ENCODE peak calls at places on chromosomes 13 and 19, in seven cellular contexts. T is psoas muscle, N is LNCaP clone FGC, P is endothelial cell, Q is brain microvascular endothelial cell, C is neural crest cell, S is HFF-Myc. M is an unnamed sample.

GRCh38 chr13:64248371-64249065 is 2832.9 kb upstream of the PCDH20 start:
- DNase-seq in T (no peak), N (no peak), P (no peak), Q (no peak), C (no peak), S (no peak), M (no peak)

GRCh38 chr13:108961542-108962125 is 332.2 kb downstream of the MYO16 start:
- DNase-seq in T (no peak), N (no peak), P (no peak), Q (no peak), C (no peak), S (peak; percentile 37), M (no peak)

GRCh38 chr13:97493471-97493870 is 59.5 kb downstream of the RAP2A start:
- DNase-seq in T (no peak), N (no peak), P (no peak), Q (no peak), C (no peak), S (no peak), M (no peak)

GRCh38 chr19:310141-310651 is 19.0 kb upstream of the PLPP2 start:
- DNase-seq in T (no peak), N (peak; percentile 61), P (no peak), Q (no peak), C (no peak), S (no peak), M (no peak)

GRCh38 chr19:33503791-33504444 is 17.7 kb downstream of the PEPD start:
- DNase-seq in T (no peak), N (no peak), P (no peak), Q (no peak), C (no peak), S (no peak), M (no peak)

GRCh38 chr13:111248822-111249221 is 71.6 kb upstream of the TEX29 start:
- DNase-seq in T (no peak), N (no peak), P (no peak), Q (no peak), C (no peak), S (no peak), M (no peak)

GRCh38 chr13:50082426-50083283 is 67.4 kb downstream of the KCNRG start:
- DNase-seq in T (peak; percentile 68), N (peak; percentile 68), P (peak; percentile 60), Q (peak; percentile 74), C (peak; percentile 43), S (peak; percentile 63), M (peak; percentile 77)

GRCh38 chr13:114102521-114103288 is 29.7 kb downstream of the RASA3 start:
- DNase-seq in T (peak; percentile 50), N (no peak), P (no peak), Q (no peak), C (no peak), S (no peak), M (no peak)

GRCh38 chr19:22052644-22053013 is 345 bp downstream of the ZNF257 start:
- DNase-seq in T (peak; percentile 46), N (no peak), P (no peak), Q (no peak), C (no peak), S (no peak), M (no peak)

GRCh38 chr13:80307401-80307987 is 33.4 kb downstream of the SPRY2 start:
- DNase-seq in T (no peak), N (no peak), P (no peak), Q (no peak), C (no peak), S (no peak), M (no peak)

GRCh38 chr19:34837262-34837661 is 64.2 kb upstream of the ZNF599 start:
- DNase-seq in T (no peak), N (peak; percentile 71), P (peak; percentile 24), Q (no peak), C (no peak), S (no peak), M (no peak)

GRCh38 chr19:55809381-55810058 is 22.3 kb downstream of the NLRP11 start:
- DNase-seq in T (no peak), N (peak; percentile 76), P (no peak), Q (peak; percentile 32), C (no peak), S (peak; percentile 10), M (no peak)

GRCh38 chr13:96575423-96576320 is 418.6 kb downstream of the OXGR1 start:
- DNase-seq in T (no peak), N (no peak), P (no peak), Q (no peak), C (no peak), S (no peak), M (no peak)

GRCh38 chr19:50230379-50231351 is 27.2 kb downstream of the MYH14 start:
- DNase-seq in T (no peak), N (no peak), P (no peak), Q (no peak), C (no peak), S (no peak), M (no peak)

GRCh38 chr19:45231891-45232290 is 13.3 kb downstream of the EXOC3L2 start:
- DNase-seq in T (no peak), N (no peak), P (no peak), Q (no peak), C (no peak), S (no peak), M (no peak)

GRCh38 chr13:72458701-72459100 is 268.7 kb downstream of the MZT1 start:
- DNase-seq in T (no peak), N (no peak), P (no peak), Q (peak; percentile 30), C (no peak), S (no peak), M (no peak)

GRCh38 chr19:34578173-34578572 is 96.6 kb downstream of the WTIP start:
- DNase-seq in T (no peak), N (no peak), P (no peak), Q (no peak), C (no peak), S (no peak), M (no peak)

GRCh38 chr19:511101-511841 is 4.0 kb downstream of the TPGS1 start:
- DNase-seq in T (peak; percentile 65), N (no peak), P (no peak), Q (no peak), C (no peak), S (no peak), M (no peak)

GRCh38 chr13:111346281-111346680 is 25.8 kb downstream of the TEX29 start:
- DNase-seq in T (no peak), N (no peak), P (no peak), Q (no peak), C (no peak), S (no peak), M (no peak)

GRCh38 chr13:66430266-66430665 is 799.9 kb downstream of the PCDH9 start:
- DNase-seq in T (no peak), N (no peak), P (no peak), Q (no peak), C (no peak), S (no peak), M (no peak)

GRCh38 chr19:34120846-34121639 is 51.3 kb upstream of the LSM14A start:
- DNase-seq in T (no peak), N (no peak), P (peak; percentile 55), Q (peak; percentile 61), C (peak; percentile 34), S (no peak), M (no peak)

DNA sequence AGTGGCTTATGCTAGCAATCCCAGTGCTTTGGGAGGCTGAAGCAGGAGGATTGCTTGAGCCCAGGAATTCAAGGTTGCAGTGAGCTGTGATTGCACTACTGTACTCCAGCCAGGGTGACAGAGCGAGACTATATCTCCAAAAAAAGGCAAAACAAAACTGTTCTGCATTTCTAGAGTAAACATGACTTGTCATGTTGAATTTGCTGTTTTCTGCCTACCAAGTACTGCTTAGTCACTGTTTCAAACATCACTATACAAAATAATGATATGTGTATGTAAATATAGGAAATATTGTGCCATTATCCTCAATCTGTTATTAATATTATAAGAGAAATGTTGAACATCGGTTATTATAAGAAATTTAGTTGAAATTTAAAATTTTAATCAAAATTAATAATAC is 9.2 kb downstream of the RFC3 start:
- DNase-seq in T (no peak), N (no peak), P (no peak), Q (no peak), C (no peak), S (no peak), M (no peak)
- TF ChIP-seq CTCF in T (no peak), N (no peak), P (no peak), Q (no peak), C (no peak), S (no peak), M (no peak)

GRCh38 chr13:74683411-74683810 is 549.2 kb upstream of the KLF12 start:
- DNase-seq in T (no peak), N (no peak), P (peak; percentile 29), Q (no peak), C (no peak), S (no peak), M (no peak)
- TF ChIP-seq CTCF in T (no peak), N (no peak), P (no peak), Q (peak; percentile 41), C (no peak), S (no peak), M (no peak)

GRCh38 chr19:51259348-51260245 is 8.7 kb downstream of the SIGLECL1 start:
- DNase-seq in T (no peak), N (peak; percentile 27), P (peak; percentile 66), Q (peak; percentile 37), C (peak; percentile 34), S (no peak), M (no peak)
- TF ChIP-seq CTCF in T (peak; percentile 25), N (peak; percentile 97), P (peak; percentile 67), Q (peak; percentile 76), C (peak; percentile 74), S (peak; percentile 58), M (peak; percentile 80)

GRCh38 chr13:102845630-102846260 is at the start of gene ERCC5:
- DNase-seq in T (peak; percentile 97), N (peak; percentile 86), P (peak; percentile 88), Q (peak; percentile 93), C (peak; percentile 93), S (peak; percentile 89), M (peak; percentile 84)

GRCh38 chr13:102848956-102849355 is 3.1 kb downstream of the ERCC5 start:
- DNase-seq in T (no peak), N (no peak), P (no peak), Q (no peak), C (no peak), S (no peak), M (no peak)

GRCh38 chr13:102847272-102848234 is 1.7 kb downstream of the ERCC5 start:
- DNase-seq in T (no peak), N (no peak), P (no peak), Q (peak; percentile 11), C (no peak), S (no peak), M (no peak)

GRCh38 chr13:102845289-102845629 is 573 bp upstream of the ERCC5 start:
- DNase-seq in T (no peak), N (no peak), P (no peak), Q (no peak), C (no peak), S (no peak), M (no peak)

DNA sequence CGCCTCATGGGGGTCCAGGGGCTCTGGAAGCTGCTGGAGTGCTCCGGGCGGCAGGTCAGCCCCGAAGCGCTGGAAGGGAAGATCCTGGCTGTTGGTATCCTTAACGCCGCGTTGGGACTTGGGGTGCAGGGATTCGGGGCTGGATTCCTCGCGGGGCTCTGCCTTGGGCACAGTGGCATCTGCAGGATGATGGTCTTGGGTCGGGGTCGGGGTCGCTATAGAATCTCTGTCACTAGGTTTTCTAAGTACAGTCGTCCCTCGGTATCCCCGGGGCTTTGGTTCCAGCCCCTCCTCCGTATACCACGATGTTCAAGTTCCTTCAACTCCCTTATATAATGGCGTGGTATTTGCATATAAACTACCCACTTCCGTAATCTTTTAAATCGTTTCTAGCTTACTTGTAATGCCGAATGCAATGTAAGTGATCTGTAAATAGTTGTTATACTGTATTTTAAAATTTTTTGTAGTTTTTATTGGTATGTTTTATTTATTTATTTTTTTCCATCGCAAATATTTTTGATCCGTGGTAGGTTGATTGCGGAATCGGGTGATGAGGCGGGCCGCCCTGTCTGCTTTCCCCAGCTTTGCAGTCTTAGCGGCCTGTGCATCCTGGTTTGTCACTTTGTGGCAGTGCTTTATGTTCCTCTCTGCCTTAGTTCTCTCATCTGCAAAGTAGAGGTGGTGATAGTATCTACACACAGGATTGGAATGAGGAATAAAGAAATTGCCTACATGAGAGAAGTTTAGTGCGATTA is 606 bp downstream of the ERCC5 start:
- DNase-seq in T (peak; percentile 55), N (no peak), P (no peak), Q (peak; percentile 39), C (peak; percentile 7), S (no peak), M (peak; percentile 16)
- TF ChIP-seq CTCF in T (no peak), N (no peak), P (no peak), Q (peak; percentile 9), C (no peak), S (no peak), M (no peak)